ENCODE peak calls at places on chromosomes 16 and 17, in ten cellular contexts. One of them, this sample, is unnamed.

GRCh38 chr16:14071576-14072271 is 605 bp downstream of the MRTFB start:
- DNase-seq in CD4-positive, CD25-positive, alpha-beta regulatory T cell: no peak
- DNase-seq in heart left ventricle: peak; percentile 69
- DNase-seq in ovary: peak; percentile 46
- DNase-seq in transverse colon: no peak
- DNase-seq in CD4-positive, alpha-beta T cell: peak; percentile 20
- DNase-seq in PC-9: no peak
- DNase-seq in CD8-positive, alpha-beta memory T cell: no peak
- DNase-seq in H7: no peak
- DNase-seq in mammary epithelial cell: peak; percentile 15
- DNase-seq in this sample: no peak

GRCh38 chr16:73122604-73123386 is 74.9 kb upstream of the ZFHX3 start:
- DNase-seq in CD4-positive, CD25-positive, alpha-beta regulatory T cell: no peak
- DNase-seq in heart left ventricle: peak; percentile 66
- DNase-seq in ovary: no peak
- DNase-seq in transverse colon: no peak
- DNase-seq in CD4-positive, alpha-beta T cell: no peak
- DNase-seq in PC-9: no peak
- DNase-seq in CD8-positive, alpha-beta memory T cell: no peak
- DNase-seq in H7: no peak
- DNase-seq in mammary epithelial cell: no peak
- DNase-seq in this sample: peak; percentile 60

GRCh38 chr16:67284699-67285646 is 5.6 kb downstream of the PLEKHG4 start:
- DNase-seq in CD4-positive, CD25-positive, alpha-beta regulatory T cell: no peak
- DNase-seq in heart left ventricle: peak; percentile 53
- DNase-seq in ovary: no peak
- DNase-seq in transverse colon: peak; percentile 49
- DNase-seq in CD4-positive, alpha-beta T cell: no peak
- DNase-seq in PC-9: peak; percentile 75
- DNase-seq in CD8-positive, alpha-beta memory T cell: peak; percentile 41
- DNase-seq in H7: peak; percentile 95
- DNase-seq in mammary epithelial cell: peak; percentile 59
- DNase-seq in this sample: peak; percentile 82

GRCh38 chr16:83619381-83620150 is 188.2 kb upstream of the HSBP1 start:
- DNase-seq in CD4-positive, CD25-positive, alpha-beta regulatory T cell: no peak
- DNase-seq in heart left ventricle: no peak
- DNase-seq in ovary: no peak
- DNase-seq in transverse colon: no peak
- DNase-seq in CD4-positive, alpha-beta T cell: no peak
- DNase-seq in PC-9: no peak
- DNase-seq in CD8-positive, alpha-beta memory T cell: no peak
- DNase-seq in H7: no peak
- DNase-seq in mammary epithelial cell: no peak
- DNase-seq in this sample: no peak

GRCh38 chr16:88747588-88748301 is 37.3 kb downstream of the PIEZO1 start:
- DNase-seq in CD4-positive, CD25-positive, alpha-beta regulatory T cell: peak; percentile 14
- DNase-seq in heart left ventricle: no peak
- DNase-seq in ovary: no peak
- DNase-seq in transverse colon: peak; percentile 68
- DNase-seq in CD4-positive, alpha-beta T cell: no peak
- DNase-seq in PC-9: peak; percentile 53
- DNase-seq in CD8-positive, alpha-beta memory T cell: no peak
- DNase-seq in H7: peak; percentile 96
- DNase-seq in mammary epithelial cell: peak; percentile 37
- DNase-seq in this sample: no peak

GRCh38 chr17:4236456-4236855 is 27.3 kb downstream of the ANKFY1 start:
- DNase-seq in CD4-positive, CD25-positive, alpha-beta regulatory T cell: no peak
- DNase-seq in heart left ventricle: no peak
- DNase-seq in ovary: no peak
- DNase-seq in transverse colon: no peak
- DNase-seq in CD4-positive, alpha-beta T cell: no peak
- DNase-seq in PC-9: no peak
- DNase-seq in CD8-positive, alpha-beta memory T cell: no peak
- DNase-seq in H7: no peak
- DNase-seq in mammary epithelial cell: no peak
- DNase-seq in this sample: no peak

GRCh38 chr16:66425651-66426050 is 1.4 kb upstream of the BEAN1 start:
- DNase-seq in CD4-positive, CD25-positive, alpha-beta regulatory T cell: no peak
- DNase-seq in heart left ventricle: no peak
- DNase-seq in ovary: no peak
- DNase-seq in transverse colon: no peak
- DNase-seq in CD4-positive, alpha-beta T cell: no peak
- DNase-seq in PC-9: no peak
- DNase-seq in CD8-positive, alpha-beta memory T cell: no peak
- DNase-seq in H7: peak; percentile 69
- DNase-seq in mammary epithelial cell: no peak
- DNase-seq in this sample: no peak

GRCh38 chr16:54193656-54194007 is 93.0 kb downstream of the IRX3 start:
- DNase-seq in CD4-positive, CD25-positive, alpha-beta regulatory T cell: no peak
- DNase-seq in heart left ventricle: peak; percentile 87
- DNase-seq in ovary: peak; percentile 31
- DNase-seq in transverse colon: peak; percentile 54
- DNase-seq in CD4-positive, alpha-beta T cell: no peak
- DNase-seq in PC-9: peak; percentile 58
- DNase-seq in CD8-positive, alpha-beta memory T cell: no peak
- DNase-seq in H7: peak; percentile 91
- DNase-seq in mammary epithelial cell: peak; percentile 58
- DNase-seq in this sample: peak; percentile 92

GRCh38 chr16:2860826-2861567 is 3.0 kb upstream of the PRSS22 start:
- DNase-seq in CD4-positive, CD25-positive, alpha-beta regulatory T cell: no peak
- DNase-seq in heart left ventricle: no peak
- DNase-seq in ovary: no peak
- DNase-seq in transverse colon: no peak
- DNase-seq in CD4-positive, alpha-beta T cell: no peak
- DNase-seq in PC-9: no peak
- DNase-seq in CD8-positive, alpha-beta memory T cell: no peak
- DNase-seq in H7: peak; percentile 46
- DNase-seq in mammary epithelial cell: peak; percentile 75
- DNase-seq in this sample: no peak

GRCh38 chr16:2867987-2868789 is 10.2 kb upstream of the PRSS22 start:
- DNase-seq in CD4-positive, CD25-positive, alpha-beta regulatory T cell: peak; percentile 89
- DNase-seq in heart left ventricle: peak; percentile 97
- DNase-seq in ovary: peak; percentile 90
- DNase-seq in transverse colon: peak; percentile 97
- DNase-seq in CD4-positive, alpha-beta T cell: peak; percentile 90
- DNase-seq in PC-9: peak; percentile 84
- DNase-seq in CD8-positive, alpha-beta memory T cell: peak; percentile 95
- DNase-seq in H7: peak; percentile 99
- DNase-seq in mammary epithelial cell: peak; percentile 90
- DNase-seq in this sample: peak; percentile 93

GRCh38 chr16:2867661-2867986 is 9.7 kb upstream of the PRSS22 start:
- DNase-seq in CD4-positive, CD25-positive, alpha-beta regulatory T cell: no peak
- DNase-seq in heart left ventricle: peak; percentile 45
- DNase-seq in ovary: no peak
- DNase-seq in transverse colon: no peak
- DNase-seq in CD4-positive, alpha-beta T cell: no peak
- DNase-seq in PC-9: no peak
- DNase-seq in CD8-positive, alpha-beta memory T cell: no peak
- DNase-seq in H7: no peak
- DNase-seq in mammary epithelial cell: no peak
- DNase-seq in this sample: no peak

GRCh38 chr16:2869502-2870064 is 11.6 kb upstream of the PRSS22 start:
- DNase-seq in CD4-positive, CD25-positive, alpha-beta regulatory T cell: no peak
- DNase-seq in heart left ventricle: no peak
- DNase-seq in ovary: no peak
- DNase-seq in transverse colon: no peak
- DNase-seq in CD4-positive, alpha-beta T cell: no peak
- DNase-seq in PC-9: no peak
- DNase-seq in CD8-positive, alpha-beta memory T cell: no peak
- DNase-seq in H7: no peak
- DNase-seq in mammary epithelial cell: no peak
- DNase-seq in this sample: no peak

DNA sequence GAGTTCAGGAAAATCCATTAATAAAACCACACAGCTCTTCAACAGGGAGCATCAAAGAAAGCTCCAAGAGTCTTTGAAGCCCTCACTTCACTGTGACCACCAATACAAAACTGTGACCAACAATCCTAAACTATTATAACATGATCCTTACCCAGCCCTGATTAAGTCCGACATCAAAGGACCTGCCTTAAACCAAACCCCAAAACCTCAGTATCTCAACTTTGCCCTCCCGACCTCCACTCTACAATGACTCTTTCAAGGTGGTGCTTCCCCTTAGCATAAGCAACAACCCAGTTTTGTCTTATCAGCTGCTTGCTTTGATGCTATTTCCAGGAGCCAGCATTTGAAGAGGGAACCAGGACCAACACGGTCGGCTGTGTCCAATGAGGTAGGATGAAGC is 8.5 kb upstream of the PRSS22 start:
- DNase-seq in CD4-positive, CD25-positive, alpha-beta regulatory T cell: no peak
- DNase-seq in heart left ventricle: no peak
- DNase-seq in ovary: no peak
- DNase-seq in transverse colon: no peak
- DNase-seq in CD4-positive, alpha-beta T cell: no peak
- DNase-seq in PC-9: no peak
- DNase-seq in CD8-positive, alpha-beta memory T cell: no peak
- DNase-seq in H7: no peak
- DNase-seq in mammary epithelial cell: no peak
- DNase-seq in this sample: no peak
- H3K27me3 ChIP-seq in CD4-positive, CD25-positive, alpha-beta regulatory T cell: no peaks in the 10 kb centered on the region
- H3K27me3 ChIP-seq in heart left ventricle: no peaks in the 10 kb centered on the region
- H3K27me3 ChIP-seq in ovary: no peaks in the 10 kb centered on the region
- H3K27me3 ChIP-seq in transverse colon: peaks cover 23% of the 10 kb centered on the region
- H3K27me3 ChIP-seq in CD4-positive, alpha-beta T cell: no peaks in the 10 kb centered on the region
- H3K27me3 ChIP-seq in PC-9: no peaks in the 10 kb centered on the region
- H3K27me3 ChIP-seq in CD8-positive, alpha-beta memory T cell: no peaks in the 10 kb centered on the region
- H3K27me3 ChIP-seq in H7: peaks cover 4% of the 10 kb centered on the region
- H3K27me3 ChIP-seq in mammary epithelial cell: no peaks in the 10 kb centered on the region
- H3K27me3 ChIP-seq in this sample: peaks cover 21% of the 10 kb centered on the region

GRCh38 chr16:11386054-11386680 is 40.9 kb downstream of the RMI2 start:
- DNase-seq in CD4-positive, CD25-positive, alpha-beta regulatory T cell: no peak
- DNase-seq in heart left ventricle: no peak
- DNase-seq in ovary: no peak
- DNase-seq in transverse colon: no peak
- DNase-seq in CD4-positive, alpha-beta T cell: no peak
- DNase-seq in PC-9: no peak
- DNase-seq in CD8-positive, alpha-beta memory T cell: no peak
- DNase-seq in H7: peak; percentile 36
- DNase-seq in mammary epithelial cell: no peak
- DNase-seq in this sample: no peak

GRCh38 chr16:11389083-11389482 is 43.8 kb downstream of the RMI2 start:
- DNase-seq in CD4-positive, CD25-positive, alpha-beta regulatory T cell: no peak
- DNase-seq in heart left ventricle: peak; percentile 4
- DNase-seq in ovary: no peak
- DNase-seq in transverse colon: no peak
- DNase-seq in CD4-positive, alpha-beta T cell: no peak
- DNase-seq in PC-9: no peak
- DNase-seq in CD8-positive, alpha-beta memory T cell: no peak
- DNase-seq in H7: peak; percentile 43
- DNase-seq in mammary epithelial cell: no peak
- DNase-seq in this sample: no peak

GRCh38 chr16:11384184-11384955 is 39.1 kb downstream of the RMI2 start:
- DNase-seq in CD4-positive, CD25-positive, alpha-beta regulatory T cell: no peak
- DNase-seq in heart left ventricle: peak; percentile 11
- DNase-seq in ovary: no peak
- DNase-seq in transverse colon: no peak
- DNase-seq in CD4-positive, alpha-beta T cell: no peak
- DNase-seq in PC-9: no peak
- DNase-seq in CD8-positive, alpha-beta memory T cell: no peak
- DNase-seq in H7: no peak
- DNase-seq in mammary epithelial cell: no peak
- DNase-seq in this sample: no peak

GRCh38 chr16:11384956-11385586 is 39.8 kb downstream of the RMI2 start:
- DNase-seq in CD4-positive, CD25-positive, alpha-beta regulatory T cell: no peak
- DNase-seq in heart left ventricle: peak; percentile 14
- DNase-seq in ovary: no peak
- DNase-seq in transverse colon: no peak
- DNase-seq in CD4-positive, alpha-beta T cell: no peak
- DNase-seq in PC-9: no peak
- DNase-seq in CD8-positive, alpha-beta memory T cell: no peak
- DNase-seq in H7: peak; percentile 54
- DNase-seq in mammary epithelial cell: no peak
- DNase-seq in this sample: peak; percentile 75

DNA sequence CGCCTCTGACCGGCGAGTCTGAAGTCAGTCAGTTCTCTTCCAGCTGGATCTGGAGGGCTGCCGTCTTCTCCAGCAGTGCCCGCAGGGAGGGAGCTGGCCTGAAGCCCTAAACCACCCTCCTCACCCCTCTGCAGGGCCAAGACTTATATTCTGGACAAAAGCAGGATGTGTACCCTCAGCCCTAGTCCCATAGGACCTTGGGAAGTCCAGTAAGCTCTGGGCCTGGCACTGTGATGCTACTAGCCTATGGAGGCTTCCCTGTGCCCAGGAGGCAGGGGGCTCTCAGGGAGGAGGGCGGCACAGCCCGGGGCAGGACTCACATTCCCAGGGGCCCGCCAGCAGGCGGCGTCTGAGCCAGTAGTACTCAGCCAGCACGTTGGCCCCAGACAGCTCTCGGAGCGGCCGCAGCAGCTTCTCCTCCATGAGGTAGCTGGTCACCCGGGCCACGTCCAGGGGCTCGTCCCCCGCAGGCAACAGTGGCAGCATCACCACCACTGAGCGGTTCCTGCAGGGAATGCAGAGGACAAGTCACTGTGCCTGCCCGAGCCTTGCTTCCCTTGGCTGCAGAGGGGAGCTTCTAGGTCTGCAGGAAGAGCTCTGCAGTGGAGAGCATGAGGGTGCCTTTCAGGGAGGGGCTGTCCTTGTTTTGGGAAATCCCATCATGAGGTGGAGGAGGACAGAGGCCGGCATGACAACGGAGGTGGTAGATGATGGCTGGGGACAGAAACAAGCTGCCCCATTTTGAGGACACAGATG is 41.7 kb downstream of the RMI2 start:
- DNase-seq in CD4-positive, CD25-positive, alpha-beta regulatory T cell: no peak
- DNase-seq in heart left ventricle: peak; percentile 55
- DNase-seq in ovary: no peak
- DNase-seq in transverse colon: no peak
- DNase-seq in CD4-positive, alpha-beta T cell: no peak
- DNase-seq in PC-9: no peak
- DNase-seq in CD8-positive, alpha-beta memory T cell: no peak
- DNase-seq in H7: peak; percentile 96
- DNase-seq in mammary epithelial cell: no peak
- DNase-seq in this sample: no peak
- H3K27me3 ChIP-seq in CD4-positive, CD25-positive, alpha-beta regulatory T cell: no peaks in the 10 kb centered on the region
- H3K27me3 ChIP-seq in heart left ventricle: no peaks in the 10 kb centered on the region
- H3K27me3 ChIP-seq in ovary: no peaks in the 10 kb centered on the region
- H3K27me3 ChIP-seq in transverse colon: peaks cover 3% of the 10 kb centered on the region
- H3K27me3 ChIP-seq in CD4-positive, alpha-beta T cell: no peaks in the 10 kb centered on the region
- H3K27me3 ChIP-seq in PC-9: no peaks in the 10 kb centered on the region
- H3K27me3 ChIP-seq in CD8-positive, alpha-beta memory T cell: no peaks in the 10 kb centered on the region
- H3K27me3 ChIP-seq in H7: no peaks in the 10 kb centered on the region
- H3K27me3 ChIP-seq in mammary epithelial cell: no peaks in the 10 kb centered on the region
- H3K27me3 ChIP-seq in this sample: peaks cover 5% of the 10 kb centered on the region

DNA sequence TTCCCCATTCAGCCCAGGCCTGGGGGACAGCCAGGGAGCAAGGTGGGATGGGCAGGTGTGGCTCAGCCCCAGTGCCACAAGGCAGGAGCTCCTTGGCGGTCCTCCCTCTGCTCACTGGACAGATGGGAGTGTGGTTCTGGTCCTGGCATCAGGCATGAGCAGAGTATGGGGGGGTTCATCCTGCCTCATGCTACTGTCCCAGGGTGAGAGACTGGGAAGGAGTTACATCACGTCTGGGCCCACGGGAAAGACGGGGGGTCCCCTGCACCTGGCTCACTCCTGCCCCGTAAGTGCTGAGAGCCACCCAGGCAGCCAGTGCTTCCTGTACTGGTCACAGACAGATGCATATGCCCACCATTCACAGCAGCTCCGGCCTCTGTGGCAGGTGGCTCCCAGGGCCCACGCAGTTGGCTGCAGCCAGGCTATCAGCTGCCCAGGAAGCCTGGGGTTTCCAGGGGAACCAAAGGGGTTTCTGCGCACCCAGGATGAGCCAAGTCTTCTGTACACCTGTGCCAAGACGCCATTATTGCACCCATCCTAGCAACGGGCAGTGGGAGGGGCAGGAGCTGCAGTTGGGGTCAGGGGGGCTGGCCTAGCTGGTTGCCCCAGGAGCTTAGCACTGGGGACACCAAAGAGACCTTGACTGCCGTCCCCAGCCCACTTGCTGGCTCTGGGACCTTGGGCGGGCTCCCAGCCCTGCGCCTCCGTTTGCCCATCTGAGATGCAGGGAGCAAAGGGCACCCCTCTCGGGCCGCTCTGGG is 1.9 kb downstream of the BAIAP3 start:
- DNase-seq in CD4-positive, CD25-positive, alpha-beta regulatory T cell: no peak
- DNase-seq in heart left ventricle: no peak
- DNase-seq in ovary: no peak
- DNase-seq in transverse colon: no peak
- DNase-seq in CD4-positive, alpha-beta T cell: no peak
- DNase-seq in PC-9: no peak
- DNase-seq in CD8-positive, alpha-beta memory T cell: no peak
- DNase-seq in H7: no peak
- DNase-seq in mammary epithelial cell: no peak
- DNase-seq in this sample: no peak
- H3K27me3 ChIP-seq in CD4-positive, CD25-positive, alpha-beta regulatory T cell: no peaks in the 10 kb centered on the region
- H3K27me3 ChIP-seq in heart left ventricle: peaks cover 15% of the 10 kb centered on the region
- H3K27me3 ChIP-seq in ovary: no peaks in the 10 kb centered on the region
- H3K27me3 ChIP-seq in transverse colon: peaks cover 60% of the 10 kb centered on the region
- H3K27me3 ChIP-seq in CD4-positive, alpha-beta T cell: peaks cover 44% of the 10 kb centered on the region
- H3K27me3 ChIP-seq in PC-9: no peaks in the 10 kb centered on the region
- H3K27me3 ChIP-seq in CD8-positive, alpha-beta memory T cell: peaks cover 25% of the 10 kb centered on the region
- H3K27me3 ChIP-seq in H7: peaks cover 37% of the 10 kb centered on the region
- H3K27me3 ChIP-seq in mammary epithelial cell: peaks cover 28% of the 10 kb centered on the region
- H3K27me3 ChIP-seq in this sample: peaks cover 71% of the 10 kb centered on the region

DNA sequence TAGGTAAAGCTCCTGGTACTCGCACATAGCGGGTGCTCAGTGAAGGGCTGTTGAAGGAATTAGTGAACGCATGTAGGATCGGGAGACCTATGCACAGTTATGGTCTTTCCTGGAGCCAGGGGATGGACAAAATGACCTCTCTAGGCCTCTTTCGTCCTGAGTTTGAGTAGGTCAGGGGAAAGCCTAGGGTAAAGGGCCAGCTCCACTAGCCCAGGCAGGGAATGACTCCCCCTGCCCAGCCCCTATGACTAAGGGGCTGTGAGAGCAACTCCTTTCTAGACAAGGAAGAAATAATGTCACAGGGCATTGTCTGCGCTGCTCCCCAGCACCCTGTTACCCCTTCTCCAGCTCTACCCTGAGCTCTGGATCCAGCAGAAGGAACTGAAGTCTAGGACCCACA is 24.6 kb upstream of the FMNL1 start:
- DNase-seq in CD4-positive, CD25-positive, alpha-beta regulatory T cell: no peak
- DNase-seq in heart left ventricle: no peak
- DNase-seq in ovary: no peak
- DNase-seq in transverse colon: no peak
- DNase-seq in CD4-positive, alpha-beta T cell: no peak
- DNase-seq in PC-9: no peak
- DNase-seq in CD8-positive, alpha-beta memory T cell: no peak
- DNase-seq in H7: no peak
- DNase-seq in mammary epithelial cell: no peak
- DNase-seq in this sample: no peak
- H3K27me3 ChIP-seq in CD4-positive, CD25-positive, alpha-beta regulatory T cell: no peaks in the 10 kb centered on the region
- H3K27me3 ChIP-seq in heart left ventricle: no peaks in the 10 kb centered on the region
- H3K27me3 ChIP-seq in ovary: no peaks in the 10 kb centered on the region
- H3K27me3 ChIP-seq in transverse colon: no peaks in the 10 kb centered on the region
- H3K27me3 ChIP-seq in CD4-positive, alpha-beta T cell: no peaks in the 10 kb centered on the region
- H3K27me3 ChIP-seq in PC-9: no peaks in the 10 kb centered on the region
- H3K27me3 ChIP-seq in CD8-positive, alpha-beta memory T cell: no peaks in the 10 kb centered on the region
- H3K27me3 ChIP-seq in H7: no peaks in the 10 kb centered on the region
- H3K27me3 ChIP-seq in mammary epithelial cell: no peaks in the 10 kb centered on the region
- H3K27me3 ChIP-seq in this sample: no peaks in the 10 kb centered on the region